ENCODE peak calls at places on chromosomes 13 and 19, in seven cellular contexts. N is Panc1, S is upper lobe of left lung, F is HCT116, P is K562, B is HepG2, T is GM12878. O is an unnamed sample.

GRCh38 chr13:24627090-24627714 is 53.0 kb upstream of the ATP12A start:
- ATAC-seq in N (peak; percentile 71), S (no peak), F (peak; percentile 94), P (peak; percentile 96), B (peak; percentile 92), T (no peak), O (no peak)

GRCh38 chr13:57063007-57063406 is 77.7 kb upstream of the PRR20A start:
- ATAC-seq in N (no peak), S (no peak), F (no peak), P (no peak), B (no peak), T (no peak), O (no peak)

GRCh38 chr13:98524391-98524790 is 52.5 kb downstream of the STK24 start:
- ATAC-seq in N (no peak), S (no peak), F (no peak), P (no peak), B (no peak), T (peak; percentile 22), O (no peak)

GRCh38 chr13:112894673-112895481 is 74.1 kb upstream of the MCF2L start:
- ATAC-seq in N (peak; percentile 40), S (no peak), F (no peak), P (no peak), B (peak; percentile 20), T (peak; percentile 51), O (peak; percentile 16)

GRCh38 chr19:44955500-44956439 is 590 bp downstream of the CLPTM1 start:
- ATAC-seq in N (peak; percentile 44), S (peak; percentile 51), F (peak; percentile 30), P (peak; percentile 59), B (peak; percentile 28), T (peak; percentile 47), O (no peak)

GRCh38 chr19:57103573-57104277 is 16.1 kb upstream of the USP29 start:
- ATAC-seq in N (peak; percentile 70), S (peak; percentile 85), F (no peak), P (peak; percentile 67), B (peak; percentile 66), T (peak; percentile 67), O (peak; percentile 51)

GRCh38 chr13:110557610-110558305 is 3.8 kb downstream of the RAB20 start:
- ATAC-seq in N (no peak), S (no peak), F (no peak), P (no peak), B (no peak), T (no peak), O (no peak)

GRCh38 chr19:35546532-35546931 is 1.1 kb downstream of the TMEM147 start:
- ATAC-seq in N (no peak), S (no peak), F (no peak), P (no peak), B (no peak), T (no peak), O (no peak)

GRCh38 chr13:99606322-99607089 is 105.2 kb downstream of the TM9SF2 start:
- ATAC-seq in N (peak; percentile 95), S (peak; percentile 99), F (peak; percentile 89), P (peak; percentile 93), B (peak; percentile 96), T (peak; percentile 94), O (peak; percentile 92)

GRCh38 chr13:40129467-40129866 is 474.0 kb downstream of the COG6 start:
- ATAC-seq in N (no peak), S (no peak), F (no peak), P (peak; percentile 86), B (no peak), T (no peak), O (no peak)

GRCh38 chr19:3094638-3095374 is 644 bp downstream of the GNA11 start:
- ATAC-seq in N (peak; percentile 0), S (no peak), F (peak; percentile 2), P (peak; percentile 33), B (peak; percentile 3), T (peak; percentile 52), O (no peak)

GRCh38 chr19:7864719-7865074 is 9.5 kb downstream of the PRR36 start:
- ATAC-seq in N (no peak), S (no peak), F (no peak), P (no peak), B (no peak), T (no peak), O (no peak)

GRCh38 chr13:43720780-43721397 is 65.9 kb downstream of the ENOX1 start:
- ATAC-seq in N (no peak), S (no peak), F (no peak), P (no peak), B (no peak), T (no peak), O (no peak)

GRCh38 chr13:42401376-42401775 is 129.4 kb downstream of the AKAP11 start:
- ATAC-seq in N (no peak), S (no peak), F (no peak), P (no peak), B (no peak), T (peak; percentile 2), O (no peak)

GRCh38 chr13:63367522-63368198 is 1952.0 kb upstream of the PCDH20 start:
- ATAC-seq in N (no peak), S (no peak), F (no peak), P (no peak), B (no peak), T (no peak), O (no peak)

GRCh38 chr13:77002590-77003190 is 10.8 kb downstream of the CLN5 start:
- ATAC-seq in N (no peak), S (peak; percentile 63), F (peak; percentile 59), P (peak; percentile 76), B (peak; percentile 76), T (peak; percentile 47), O (no peak)

GRCh38 chr13:67078062-67078461 is 152.1 kb downstream of the PCDH9 start:
- ATAC-seq in N (no peak), S (no peak), F (no peak), P (no peak), B (no peak), T (no peak), O (no peak)

GRCh38 chr19:32642771-32643170 is 32.2 kb downstream of the ANKRD27 start:
- ATAC-seq in N (no peak), S (no peak), F (no peak), P (no peak), B (no peak), T (no peak), O (no peak)

GRCh38 chr13:75251188-75251587 is 230.8 kb downstream of the TBC1D4 start:
- ATAC-seq in N (no peak), S (peak; percentile 51), F (no peak), P (no peak), B (no peak), T (no peak), O (no peak)

GRCh38 chr13:42424182-42424581 is 149.8 kb upstream of the TNFSF11 start:
- ATAC-seq in N (no peak), S (no peak), F (no peak), P (no peak), B (no peak), T (no peak), O (no peak)

GRCh38 chr19:57233207-57233606 is 2.4 kb downstream of the AURKC start:
- ATAC-seq in N (no peak), S (no peak), F (no peak), P (no peak), B (no peak), T (no peak), O (no peak)

GRCh38 chr19:51207747-51208146 is 17.1 kb upstream of the CD33 start:
- ATAC-seq in N (no peak), S (no peak), F (no peak), P (no peak), B (no peak), T (no peak), O (no peak)
- TF ChIP-seq POLR2AphosphoS5 in N (no peak), S (no peak), F (no peak), P (no peak), B (no peak), T (no peak), O (no peak)

DNA sequence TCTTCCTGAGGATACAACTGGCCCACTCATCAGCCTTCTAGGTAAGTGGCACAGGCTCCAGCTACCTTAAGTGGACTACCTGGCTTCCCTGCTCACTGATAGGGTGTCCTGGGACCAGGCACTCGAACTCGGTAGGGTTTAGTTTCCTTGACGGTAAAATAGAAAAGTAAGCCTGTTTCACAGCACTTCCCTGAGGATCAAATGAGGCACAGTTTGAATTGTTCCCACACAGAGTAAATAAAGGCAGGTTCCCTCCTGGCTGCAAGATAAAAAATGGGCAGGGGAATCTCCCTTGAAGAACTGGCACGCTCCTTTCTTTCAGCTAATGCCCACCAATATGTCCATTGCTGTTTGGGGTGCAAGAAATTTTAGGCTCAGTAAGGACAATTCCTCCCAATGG is 1.1 kb upstream of the FAM124A start:
- ATAC-seq in N (no peak), S (no peak), F (no peak), P (no peak), B (no peak), T (no peak), O (no peak)
- TF ChIP-seq POLR2AphosphoS5 in N (no peak), S (no peak), F (no peak), P (no peak), B (no peak), T (no peak), O (no peak)

GRCh38 chr19:55261671-55262126 is 2.9 kb upstream of the PPP6R1 start:
- ATAC-seq in N (no peak), S (no peak), F (no peak), P (no peak), B (no peak), T (no peak), O (no peak)

GRCh38 chr19:55264531-55264930 is 5.7 kb upstream of the PPP6R1 start:
- ATAC-seq in N (no peak), S (no peak), F (no peak), P (no peak), B (no peak), T (no peak), O (no peak)

GRCh38 chr19:55265173-55265572 is 6.4 kb upstream of the PPP6R1 start:
- ATAC-seq in N (no peak), S (no peak), F (no peak), P (no peak), B (no peak), T (no peak), O (no peak)

GRCh38 chr19:55259540-55260210 is 858 bp upstream of the PPP6R1 start:
- ATAC-seq in N (no peak), S (no peak), F (no peak), P (no peak), B (peak; percentile 4), T (no peak), O (no peak)

DNA sequence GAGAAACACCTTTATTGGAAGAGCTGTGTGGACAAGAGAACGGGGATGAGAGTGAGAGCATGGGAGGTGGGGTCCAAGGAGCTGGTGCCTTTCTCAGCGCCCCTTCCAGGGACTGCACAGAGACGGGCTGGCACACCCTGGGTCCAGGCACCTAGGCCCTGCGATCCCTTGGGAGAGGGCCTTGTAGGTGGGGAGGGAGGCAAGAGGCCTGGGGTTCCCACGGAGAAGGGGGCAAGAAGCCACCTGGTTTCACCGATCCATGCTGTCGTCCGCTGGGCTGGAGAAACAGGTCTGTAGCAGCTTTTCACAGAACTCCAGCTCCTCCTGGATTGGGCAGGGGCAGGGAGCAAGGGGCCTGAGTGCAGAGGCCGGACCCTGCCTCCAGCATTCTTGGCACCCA is 3.5 kb upstream of the PPP6R1 start:
- ATAC-seq in N (no peak), S (no peak), F (no peak), P (no peak), B (no peak), T (no peak), O (no peak)
- TF ChIP-seq POLR2AphosphoS5 in N (no peak), S (no peak), F (no peak), P (no peak), B (no peak), T (no peak), O (no peak)

DNA sequence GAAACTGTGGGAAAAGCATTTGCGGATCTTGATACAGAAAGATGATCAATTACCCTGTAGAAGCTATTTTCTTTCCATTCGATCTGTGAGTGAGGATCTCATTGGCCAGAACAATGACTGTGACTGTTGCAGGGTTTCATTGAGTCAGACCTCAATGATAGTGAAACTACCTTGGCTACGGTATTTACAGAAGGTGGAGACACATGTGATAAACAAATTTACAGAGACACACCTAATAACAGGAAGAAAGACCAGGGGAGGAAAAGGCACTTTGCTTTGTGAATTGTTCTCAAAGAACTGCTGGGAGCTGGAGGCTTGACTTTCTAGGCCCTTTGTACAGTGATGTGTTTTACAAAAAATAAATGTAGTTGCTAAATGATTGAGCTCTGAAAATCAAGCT is 19.9 kb upstream of the ARGLU1 start:
- ATAC-seq in N (no peak), S (no peak), F (no peak), P (no peak), B (peak; percentile 70), T (no peak), O (no peak)
- TF ChIP-seq POLR2AphosphoS5 in N (no peak), S (no peak), F (no peak), P (no peak), B (no peak), T (no peak), O (no peak)

O was measured in gastroesophageal sphincter.